ENCODE peak calls at places on chromosomes 13 and 19, in six cellular contexts. U is PC-3, V is GM23338, T is PC-9, B is MM.1S, H is neural progenitor cell. R is an unnamed sample. For H3F3A, the result is how much of the 10 kb centered on the place peaks cover.

GRCh38 chr19:42421591-42422031 is 5.6 kb downstream of the LIPE start:
- DNase-seq in U (peak), V (no peak), T (peak), B (no peak), H (no peak), R (peak)

GRCh38 chr19:33400856-33401682 is 27.6 kb downstream of the CEBPG start:
- DNase-seq in U (no peak), V (no peak), T (no peak), B (no peak), H (no peak), R (no peak)

GRCh38 chr19:31099470-31100190 is 249.6 kb downstream of the TSHZ3 start:
- DNase-seq in U (peak), V (no peak), T (no peak), B (no peak), H (peak), R (peak)

GRCh38 chr19:23762884-23763711 is 4.4 kb upstream of the ZNF681 start:
- DNase-seq in U (peak), V (peak), T (peak), B (no peak), H (peak), R (peak)

GRCh38 chr19:35879068-35879467 is 10.7 kb downstream of the APLP1 start:
- DNase-seq in U (no peak), V (peak), T (no peak), B (no peak), H (no peak), R (no peak)

GRCh38 chr13:113955691-113956090 is 18.2 kb downstream of the C13orf46 start:
- DNase-seq in U (no peak), V (no peak), T (no peak), B (no peak), H (no peak), R (no peak)

GRCh38 chr19:913080-913748 is at the start of gene R3HDM4:
- DNase-seq in U (peak), V (peak), T (no peak), B (peak), H (peak), R (peak)

GRCh38 chr19:38019427-38019724 is 112.4 kb downstream of the SIPA1L3 start:
- DNase-seq in U (no peak), V (peak), T (no peak), B (no peak), H (no peak), R (no peak)

GRCh38 chr19:43747557-43748204 is 7.1 kb downstream of the SMG9 start:
- DNase-seq in U (no peak), V (no peak), T (no peak), B (no peak), H (no peak), R (no peak)

GRCh38 chr19:16825312-16826168 is 3.7 kb upstream of the SIN3B start:
- DNase-seq in U (no peak), V (peak), T (no peak), B (no peak), H (peak), R (peak)

GRCh38 chr13:40981361-40981760 is 37.8 kb downstream of the ELF1 start:
- DNase-seq in U (no peak), V (no peak), T (no peak), B (no peak), H (no peak), R (no peak)

GRCh38 chr13:100665403-100665802 is 9.2 kb downstream of the TMTC4 start:
- DNase-seq in U (no peak), V (no peak), T (no peak), B (no peak), H (no peak), R (no peak)

GRCh38 chr13:53068841-53069520 is 40.4 kb downstream of the OLFM4 start:
- DNase-seq in U (no peak), V (peak), T (no peak), B (no peak), H (peak), R (no peak)
- H3K27ac ChIP-seq in U (no peak), V (no peak), T (no peak), B (no peak), H (no peak), R (no peak)

GRCh38 chr19:54208784-54209057 is 8.1 kb downstream of the RPS9 start:
- DNase-seq in U (peak), V (peak), T (peak), B (no peak), H (no peak), R (no peak)
- H3F3A ChIP-seq in U (under half), V (half or more), T (half or more), B (half or more), H (under half), R (under half)

GRCh38 chr13:96052655-96053002 is 572 bp downstream of the UGGT2 start:
- DNase-seq in U (peak), V (peak), T (peak), B (peak), H (no peak), R (peak)
- TF ChIP-seq EZH2 in U (no peak), V (no peak), T (no peak), B (no peak), H (no peak), R (no peak)

GRCh38 chr13:23319915-23320224 is 113.6 kb downstream of the SACS start:
- DNase-seq in U (no peak), V (no peak), T (no peak), B (no peak), H (no peak), R (no peak)

GRCh38 chr13:23322353-23323336 is 110.9 kb downstream of the SACS start:
- DNase-seq in U (peak), V (no peak), T (no peak), B (no peak), H (no peak), R (peak)

GRCh38 chr13:23323946-23324709 is 109.4 kb downstream of the SACS start:
- DNase-seq in U (peak), V (peak), T (no peak), B (no peak), H (peak), R (peak)

GRCh38 chr13:23321534-23322241 is 111.8 kb downstream of the SACS start:
- DNase-seq in U (peak), V (no peak), T (no peak), B (peak), H (no peak), R (peak)

GRCh38 chr13:23320926-23321533 is 112.5 kb downstream of the SACS start:
- DNase-seq in U (peak), V (no peak), T (no peak), B (no peak), H (no peak), R (no peak)
- H3K27ac ChIP-seq in U (peak), V (no peak), T (no peak), B (no peak), H (no peak), R (peak)

GRCh38 chr19:45710731-45711130 is 18.3 kb downstream of the QPCTL start:
- DNase-seq in U (no peak), V (no peak), T (no peak), B (no peak), H (no peak), R (no peak)

GRCh38 chr19:45705115-45705514 is 12.6 kb downstream of the QPCTL start:
- DNase-seq in U (no peak), V (no peak), T (no peak), B (peak), H (no peak), R (no peak)

DNA sequence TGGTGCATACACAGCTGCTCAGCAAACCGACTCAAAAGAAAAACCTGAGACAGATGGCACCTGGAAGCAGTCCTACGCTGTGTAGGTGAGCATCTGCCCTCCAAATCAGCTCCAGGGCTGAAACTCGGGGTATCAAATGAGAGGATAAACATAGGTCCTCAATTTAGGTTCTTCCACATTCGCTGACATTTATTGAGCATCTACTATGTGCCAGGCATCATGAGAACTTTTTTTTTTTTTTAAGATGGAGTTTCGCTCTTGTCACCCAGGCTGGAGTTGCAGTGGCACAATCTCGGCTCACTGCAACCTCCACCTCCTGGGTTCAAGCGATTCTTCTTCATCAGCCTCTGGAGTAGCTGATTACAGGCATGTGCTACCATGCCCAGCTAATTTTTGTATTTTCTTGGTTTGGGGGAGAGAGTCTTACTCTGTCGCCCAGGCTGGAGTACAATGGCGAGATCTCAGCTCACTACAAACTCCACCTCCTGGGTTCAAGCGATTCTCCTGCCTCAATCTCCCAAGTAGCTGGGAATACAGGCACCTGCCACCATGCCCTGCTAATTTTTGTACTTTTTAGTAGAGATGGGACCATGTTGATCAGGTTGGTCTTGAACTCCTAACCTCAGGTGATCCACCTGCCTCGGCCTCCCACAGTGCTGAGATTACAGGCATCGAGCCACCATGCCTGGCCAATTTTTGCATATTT is 13.4 kb downstream of the QPCTL start:
- DNase-seq in U (no peak), V (no peak), T (no peak), B (no peak), H (no peak), R (no peak)
- H3F3A ChIP-seq in U (under half), V (under half), T (half or more), B (under half), H (under half), R (under half)

GRCh38 chr13:52837850-52838249 is 10.6 kb downstream of the PCDH8 start:
- DNase-seq in U (no peak), V (no peak), T (no peak), B (no peak), H (no peak), R (no peak)

GRCh38 chr13:52832268-52832667 is 16.2 kb downstream of the PCDH8 start:
- DNase-seq in U (no peak), V (no peak), T (no peak), B (no peak), H (no peak), R (no peak)

GRCh38 chr13:52833261-52833660 is 15.2 kb downstream of the PCDH8 start:
- DNase-seq in U (no peak), V (no peak), T (no peak), B (no peak), H (peak), R (no peak)

GRCh38 chr13:52838433-52839107 is 9.9 kb downstream of the PCDH8 start:
- DNase-seq in U (no peak), V (peak), T (no peak), B (no peak), H (peak), R (no peak)

DNA sequence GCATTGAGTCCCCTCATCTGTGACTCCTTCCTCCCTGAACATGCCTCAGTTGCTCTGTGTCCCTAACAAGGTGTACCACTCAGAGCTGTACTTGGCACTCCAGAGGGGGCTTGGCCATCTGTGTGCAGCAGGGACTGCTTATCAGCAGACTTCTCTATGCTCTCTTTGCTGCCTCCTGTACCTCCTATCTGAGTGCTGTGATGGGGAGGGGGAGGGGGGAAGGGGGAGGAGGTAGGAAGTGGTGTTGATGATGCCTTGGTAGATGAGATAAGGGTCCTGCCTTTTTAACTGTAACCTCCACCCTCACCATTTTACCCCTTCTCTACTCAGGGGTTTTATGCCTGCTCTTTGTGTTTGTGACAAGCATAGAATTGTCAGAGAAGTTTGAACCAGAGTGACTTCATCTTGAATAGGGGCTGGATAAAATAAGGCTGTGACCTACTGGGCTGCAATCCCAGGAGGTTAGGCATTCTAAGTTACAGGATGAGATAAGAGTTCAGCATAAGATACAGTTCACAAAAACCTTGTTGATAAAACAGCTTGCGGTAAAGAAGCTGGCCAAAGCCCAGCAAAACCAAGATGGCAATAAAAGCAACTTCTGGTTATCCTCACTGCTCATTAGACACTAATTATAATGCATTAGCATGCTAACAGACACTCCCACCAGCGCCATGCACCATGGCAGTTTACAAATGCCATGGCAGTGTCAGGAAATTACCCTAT is 13.2 kb downstream of the PCDH8 start:
- DNase-seq in U (no peak), V (no peak), T (no peak), B (no peak), H (no peak), R (no peak)
- TF ChIP-seq EZH2 in U (no peak), V (no peak), T (no peak), B (no peak), H (no peak), R (no peak)

GRCh38 chr13:92573467-92574057 is 653.0 kb upstream of the GPC6 start:
- DNase-seq in U (peak), V (peak), T (no peak), B (peak), H (peak), R (peak)
- H3K27ac ChIP-seq in U (no peak), V (no peak), T (no peak), B (no peak), H (no peak), R (no peak)